ENCODE peak calls at places on chromosomes 4 and X, in six cellular contexts. K, Z, V, F, M and D are unnamed samples.

GRCh38 chrX:66015906-66016689 is 23.8 kb downstream of the VSIG4 start:
- DNase-seq in F (no peak), M (no peak), V (no peak), K (no peak), Z (no peak), D (no peak)

GRCh38 chr4:83034630-83035494 is at the start of gene COPS4:
- DNase-seq in V (peak; percentile 100), F (peak; percentile 100), M (peak; percentile 100), K (peak; percentile 100), Z (peak; percentile 99), D (peak; percentile 100)

GRCh38 chr4:28760003-28760402 is 1899.4 kb downstream of the STIM2 start:
- DNase-seq in K (no peak), F (no peak), Z (no peak), V (no peak), M (no peak), D (no peak)

GRCh38 chrX:18702362-18703195 is 4.9 kb upstream of the PPEF1 start:
- DNase-seq in F (no peak), Z (no peak), K (peak; percentile 84), M (peak; percentile 57), V (peak; percentile 57), D (no peak)

GRCh38 chr4:78613522-78614311 is 62.1 kb downstream of the ANXA3 start:
- DNase-seq in V (no peak), M (no peak), F (no peak), K (no peak), Z (no peak), D (no peak)

GRCh38 chr4:152535236-152535902 is 523 bp downstream of the FBXW7 start:
- DNase-seq in F (no peak), V (no peak), M (no peak), K (no peak), Z (no peak), D (no peak)

GRCh38 chr4:149993030-149993429 is 85.2 kb upstream of the DCLK2 start:
- DNase-seq in M (no peak), F (no peak), K (no peak), Z (no peak), V (no peak), D (no peak)

GRCh38 chr4:150308824-150309472 is 230.7 kb downstream of the DCLK2 start:
- DNase-seq in K (peak; percentile 49), V (peak; percentile 83), Z (no peak), M (peak; percentile 22), F (no peak), D (peak; percentile 64)

GRCh38 chr4:57078685-57079521 is 31.3 kb downstream of the IGFBP7 start:
- DNase-seq in M (no peak), K (no peak), V (peak; percentile 75), Z (no peak), F (no peak), D (peak; percentile 43)

GRCh38 chr4:163738521-163738920 is 244.0 kb downstream of the TMA16 start:
- DNase-seq in K (no peak), V (no peak), Z (no peak), M (no peak), F (no peak), D (no peak)

GRCh38 chr4:98565646-98566403 is 92.6 kb downstream of the TSPAN5 start:
- DNase-seq in Z (no peak), M (no peak), F (no peak), V (no peak), K (no peak), D (no peak)

GRCh38 chr4:154578919-154579318 is 11.6 kb downstream of the FGA start:
- DNase-seq in Z (no peak), M (no peak), K (peak; percentile 5), V (peak; percentile 23), F (no peak), D (no peak)

GRCh38 chrX:132412208-132412607 is 76.6 kb downstream of the MBNL3 start:
- DNase-seq in K (no peak), V (no peak), Z (no peak), M (no peak), F (no peak), D (no peak)

GRCh38 chrX:39440734-39441305 is 639.6 kb downstream of the MID1IP1 start:
- DNase-seq in M (no peak), Z (no peak), V (no peak), K (no peak), F (no peak), D (no peak)

GRCh38 chr4:169756971-169757574 is 671 bp downstream of the HPF1 start:
- DNase-seq in Z (no peak), V (peak; percentile 9), F (peak; percentile 29), K (no peak), M (no peak), D (no peak)

GRCh38 chr4:44016582-44017421 is 431.8 kb downstream of the KCTD8 start:
- DNase-seq in M (peak; percentile 80), Z (no peak), V (no peak), K (no peak), F (no peak), D (no peak)

GRCh38 chrX:99469439-99469838 is 940.6 kb downstream of the PCDH19 start:
- DNase-seq in Z (no peak), K (no peak), M (no peak), V (no peak), F (no peak), D (no peak)

GRCh38 chrX:72280210-72280882 is 3.3 kb upstream of the RPS4X start:
- DNase-seq in M (peak; percentile 65), K (no peak), Z (no peak), F (no peak), V (peak; percentile 50), D (peak; percentile 52)

GRCh38 chrX:103637604-103638338 is 9.0 kb downstream of the TCEAL1 start:
- DNase-seq in V (peak; percentile 33), Z (no peak), M (no peak), F (no peak), K (no peak), D (no peak)

GRCh38 chrX:20315140-20315539 is 48.4 kb upstream of the RPS6KA3 start:
- DNase-seq in F (peak; percentile 86), M (no peak), V (peak; percentile 22), K (no peak), Z (peak; percentile 31), D (no peak)

GRCh38 chr4:205097-205756 is 80.9 kb downstream of the ZNF718 start:
- DNase-seq in F (no peak), M (no peak), V (no peak), Z (no peak), K (no peak), D (no peak)